ENCODE peak calls at places on chromosomes 2 and 18, in eight cellular contexts. X is T47D; F is CD8-positive, alpha-beta T cell; G is NCI-H69; Q is tibial artery; Z is NCI-H524; K is NCI-H774; P is stimulated activated CD4-positive, alpha-beta T cell treated with anti-CD3 and anti-CD28 coated beads, Interleukin-12 subunit alpha, Interleukin-12 subunit beta, amount 100 ng/mL, for 4 hours. A is an unnamed sample.

GRCh38 chr18:61350578-61350977 is 17.3 kb downstream of the CDH20 start:
- DNase-seq in X (no peak), F (no peak), G (peak), Q (no peak), Z (no peak), K (no peak), P (no peak), A (no peak)

GRCh38 chr2:54590216-54590961 is 133.1 kb upstream of the EML6 start:
- DNase-seq in X (no peak), F (no peak), G (no peak), Q (no peak), Z (no peak), K (no peak), P (no peak), A (no peak)

GRCh38 chr18:2881088-2881487 is 34.3 kb downstream of the EMILIN2 start:
- DNase-seq in X (no peak), F (no peak), G (peak), Q (no peak), Z (no peak), K (no peak), P (no peak), A (no peak)

GRCh38 chr2:45000341-45000901 is 8.8 kb downstream of the SIX2 start:
- DNase-seq in X (no peak), F (no peak), G (no peak), Q (no peak), Z (no peak), K (no peak), P (no peak), A (no peak)

GRCh38 chr2:235011929-235012631 is 60.3 kb downstream of the SH3BP4 start:
- DNase-seq in X (no peak), F (no peak), G (no peak), Q (no peak), Z (no peak), K (no peak), P (no peak), A (no peak)

GRCh38 chr2:95343429-95344207 is 46.5 kb downstream of the KCNIP3 start:
- DNase-seq in X (no peak), F (no peak), G (no peak), Q (peak), Z (no peak), K (no peak), P (no peak), A (no peak)

GRCh38 chr2:56232912-56233311 is 49.1 kb downstream of the CCDC85A start:
- DNase-seq in X (no peak), F (no peak), G (no peak), Q (no peak), Z (no peak), K (no peak), P (no peak), A (no peak)

GRCh38 chr2:123116595-123116994 is 908.5 kb upstream of the CNTNAP5 start:
- DNase-seq in X (no peak), F (no peak), G (no peak), Q (no peak), Z (no peak), K (no peak), P (no peak), A (no peak)

GRCh38 chr2:119768731-119769130 is 9.0 kb downstream of the PTPN4 start:
- DNase-seq in X (no peak), F (no peak), G (no peak), Q (no peak), Z (no peak), K (no peak), P (no peak), A (no peak)

GRCh38 chr2:68125821-68126220 is 31.9 kb upstream of the PNO1 start:
- DNase-seq in X (no peak), F (no peak), G (no peak), Q (no peak), Z (no peak), K (no peak), P (no peak), A (no peak)

GRCh38 chr2:63078852-63079606 is 28.4 kb downstream of the OTX1 start:
- DNase-seq in X (peak), F (no peak), G (peak), Q (no peak), Z (no peak), K (no peak), P (no peak), A (no peak)

GRCh38 chr18:52054301-52054700 is 285.7 kb upstream of the DCC start:
- DNase-seq in X (no peak), F (no peak), G (peak), Q (no peak), Z (no peak), K (no peak), P (no peak), A (no peak)

GRCh38 chr2:68431316-68431972 is 35.6 kb downstream of the FBXO48 start:
- DNase-seq in X (no peak), F (no peak), G (no peak), Q (no peak), Z (no peak), K (no peak), P (no peak), A (no peak)

GRCh38 chr18:986552-986951 is 81.9 kb downstream of the ADCYAP1 start:
- DNase-seq in X (no peak), F (no peak), G (no peak), Q (no peak), Z (no peak), K (no peak), P (no peak), A (no peak)

GRCh38 chr2:20588918-20589871 is 61.7 kb downstream of the HS1BP3 start:
- DNase-seq in X (no peak), F (no peak), G (no peak), Q (peak), Z (no peak), K (no peak), P (no peak), A (peak)

GRCh38 chr2:143481728-143482127 is 352.5 kb downstream of the ARHGAP15 start:
- DNase-seq in X (no peak), F (no peak), G (no peak), Q (no peak), Z (no peak), K (no peak), P (no peak), A (no peak)

GRCh38 chr18:68400889-68401288 is 314.0 kb downstream of the TMX3 start:
- DNase-seq in X (no peak), F (no peak), G (no peak), Q (no peak), Z (no peak), K (no peak), P (no peak), A (no peak)

GRCh38 chr2:20512061-20512605 is 65.3 kb downstream of the RHOB start:
- DNase-seq in X (no peak), F (no peak), G (no peak), Q (no peak), Z (no peak), K (no peak), P (no peak), A (no peak)

GRCh38 chr2:18440141-18440605 is 120.3 kb downstream of the RDH14 start:
- DNase-seq in X (no peak), F (no peak), G (no peak), Q (no peak), Z (no peak), K (no peak), P (no peak), A (no peak)

GRCh38 chr2:17115042-17115441 is 403.2 kb downstream of the RAD51AP2 start:
- DNase-seq in X (no peak), F (no peak), G (no peak), Q (no peak), Z (no peak), K (no peak), P (no peak), A (no peak)

GRCh38 chr2:53813151-53813550 is 26.3 kb downstream of the ERLEC1 start:
- DNase-seq in X (no peak), F (no peak), G (no peak), Q (no peak), Z (no peak), K (no peak), P (no peak), A (no peak)

GRCh38 chr18:26159353-26159752 is 25.7 kb downstream of the PSMA8 start:
- DNase-seq in X (peak), F (no peak), G (peak), Q (no peak), Z (no peak), K (no peak), P (no peak), A (no peak)

GRCh38 chr2:233444501-233444900 is 90.2 kb downstream of the DGKD start:
- DNase-seq in X (no peak), F (no peak), G (no peak), Q (peak), Z (no peak), K (no peak), P (no peak), A (peak)

GRCh38 chr2:157692768-157693167 is 64.1 kb upstream of the ACVR1C start:
- DNase-seq in X (peak), F (no peak), G (no peak), Q (no peak), Z (no peak), K (no peak), P (no peak), A (no peak)

GRCh38 chr2:119862127-119862889 is 102.6 kb downstream of the PTPN4 start:
- DNase-seq in X (no peak), F (no peak), G (no peak), Q (no peak), Z (no peak), K (no peak), P (no peak), A (no peak)

GRCh38 chr2:119252186-119253113 is 28.8 kb downstream of the STEAP3 start:
- DNase-seq in X (no peak), F (no peak), G (no peak), Q (no peak), Z (no peak), K (no peak), P (no peak), A (no peak)

GRCh38 chr2:12549641-12550040 is 167.1 kb upstream of the TRIB2 start:
- DNase-seq in X (no peak), F (no peak), G (no peak), Q (no peak), Z (no peak), K (no peak), P (no peak), A (no peak)